ENCODE peak calls at places on chromosomes 7 and 10, in seven cellular contexts. W is spleen, K is body of pancreas, M is testis, O is HCT116, B is sigmoid colon, C is A549. R is an unnamed sample.

GRCh38 chr10:46541735-46542566 is 14.5 kb downstream of the GPRIN2 start:
- DNase-seq in W (peak), O (no peak), M (no peak), K (no peak), B (no peak), C (peak), R (no peak)

GRCh38 chr7:142066536-142066935 is 45.0 kb upstream of the MGAM2 start:
- DNase-seq in B (no peak), O (no peak), W (no peak), C (no peak), M (no peak), K (no peak), R (no peak)

GRCh38 chr7:4815609-4816418 is 40.4 kb downstream of the AP5Z1 start:
- DNase-seq in B (no peak), M (no peak), C (no peak), K (no peak), O (no peak), W (peak), R (no peak)

GRCh38 chr10:35341521-35341920 is 5.2 kb downstream of the CCNY start:
- DNase-seq in O (no peak), M (no peak), C (no peak), B (no peak), K (no peak), W (no peak), R (no peak)

GRCh38 chr7:68321076-68321639 is 1277.1 kb upstream of the AUTS2 start:
- DNase-seq in M (peak), O (no peak), B (peak), K (peak), W (no peak), C (peak), R (no peak)

GRCh38 chr7:157615101-157615817 is 278.5 kb downstream of the DNAJB6 start:
- DNase-seq in M (peak), K (no peak), B (peak), W (no peak), O (no peak), C (no peak), R (no peak)

GRCh38 chr10:79502561-79503309 is 9.6 kb upstream of the EIF5AL1 start:
- DNase-seq in M (peak), K (no peak), O (no peak), B (no peak), C (peak), W (no peak), R (peak)

GRCh38 chr10:102431452-102432124 is 786 bp downstream of the CUEDC2 start:
- DNase-seq in W (no peak), O (no peak), B (no peak), M (no peak), C (peak), K (no peak), R (peak)

GRCh38 chr7:51160990-51161615 is 155.5 kb downstream of the COBL start:
- DNase-seq in B (peak), K (peak), M (peak), O (peak), W (peak), C (peak), R (peak)

GRCh38 chr10:6103591-6103990 is 14.8 kb downstream of the RBM17 start:
- DNase-seq in C (no peak), M (no peak), B (no peak), O (no peak), W (no peak), K (no peak), R (no peak)

GRCh38 chr10:6098156-6098555 is 9.3 kb downstream of the RBM17 start:
- DNase-seq in C (no peak), B (no peak), W (no peak), M (no peak), K (no peak), O (no peak), R (no peak)

GRCh38 chr10:6100370-6100769 is 11.5 kb downstream of the RBM17 start:
- DNase-seq in O (no peak), W (no peak), C (no peak), B (no peak), M (no peak), K (no peak), R (no peak)

GRCh38 chr10:6102128-6102527 is 13.3 kb downstream of the RBM17 start:
- DNase-seq in W (no peak), K (no peak), O (no peak), B (no peak), M (no peak), C (no peak), R (no peak)

GRCh38 chr10:6101181-6101580 is 12.3 kb downstream of the RBM17 start:
- DNase-seq in W (no peak), M (no peak), B (no peak), K (no peak), C (no peak), O (no peak), R (no peak)
- TF ChIP-seq POLR2A in W (no peak), M (no peak), B (no peak), K (no peak), C (no peak), O (no peak), R (no peak)

GRCh38 chr7:25643285-25643684 is 415.0 kb upstream of the NPVF start:
- DNase-seq in K (no peak), C (no peak), W (no peak), O (no peak), M (no peak), B (no peak), R (no peak)

GRCh38 chr7:25642849-25643248 is 414.6 kb upstream of the NPVF start:
- DNase-seq in K (no peak), C (no peak), O (no peak), W (no peak), B (no peak), M (no peak), R (no peak)

GRCh38 chr7:25647872-25648271 is 419.6 kb upstream of the NPVF start:
- DNase-seq in B (no peak), K (no peak), O (no peak), C (no peak), M (no peak), W (no peak), R (no peak)

GRCh38 chr7:25647007-25647406 is 418.7 kb upstream of the NPVF start:
- DNase-seq in B (no peak), W (no peak), O (no peak), M (no peak), K (no peak), C (no peak), R (no peak)

GRCh38 chr7:25643770-25644394 is 415.6 kb upstream of the NPVF start:
- DNase-seq in C (no peak), W (no peak), K (no peak), M (no peak), B (no peak), O (no peak), R (no peak)
- TF ChIP-seq POLR2A in C (no peak), W (no peak), K (no peak), M (no peak), B (no peak), O (no peak), R (no peak)

DNA sequence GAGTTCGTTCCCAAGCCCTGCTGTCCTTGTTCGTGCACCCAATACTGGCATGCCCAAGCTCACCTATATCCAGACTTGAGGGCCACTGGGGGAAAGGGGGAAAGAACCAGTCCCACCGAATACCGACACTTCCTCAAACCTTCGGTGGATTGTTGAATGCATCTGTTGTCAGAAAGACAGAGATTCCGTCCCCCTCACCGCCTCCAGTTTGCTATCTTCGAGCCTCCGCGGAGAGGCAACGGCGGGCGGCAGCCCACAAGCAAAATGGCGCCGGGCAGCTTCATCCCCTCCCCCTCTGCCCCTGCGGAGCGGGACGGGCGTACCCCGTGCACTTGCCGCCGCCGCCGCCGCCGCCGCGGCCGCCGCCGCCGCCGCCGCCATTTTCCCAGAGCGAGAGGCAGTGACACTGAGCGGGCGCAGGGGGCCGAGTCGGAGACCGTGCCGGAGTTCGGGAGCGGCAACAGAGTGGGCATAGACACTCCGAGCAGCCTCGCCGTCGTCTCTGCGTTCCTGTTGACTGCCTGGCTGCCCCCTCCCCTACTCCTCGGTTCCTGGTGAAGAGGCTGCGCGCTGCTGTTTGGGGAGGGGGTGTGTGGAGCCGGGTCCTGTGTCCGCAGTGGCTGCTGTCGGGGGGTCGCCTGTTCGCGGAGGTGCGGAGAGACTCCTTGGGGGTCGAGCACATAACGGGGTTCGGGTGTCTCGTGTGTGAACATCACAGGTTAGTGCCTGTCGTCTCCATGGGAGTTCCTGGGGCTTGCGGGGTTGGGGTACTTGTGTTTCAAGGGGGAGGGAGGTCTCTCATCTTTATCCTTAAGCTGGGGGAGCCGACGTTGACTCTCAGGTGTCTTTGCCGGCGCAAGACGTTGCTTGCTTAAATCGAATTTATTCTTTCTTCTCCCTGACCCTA is at the start of gene KMT2E:
- DNase-seq in C (peak), K (peak), M (peak), O (peak), B (peak), W (peak), R (peak)
- TF ChIP-seq POLR2A in C (peak), K (no peak), M (peak), O (peak), B (no peak), W (no peak), R (peak)

GRCh38 chr10:12130237-12130872 is 878 bp downstream of the SEC61A2 start:
- DNase-seq in B (no peak), K (peak), C (peak), M (peak), W (peak), O (peak), R (peak)

DNA sequence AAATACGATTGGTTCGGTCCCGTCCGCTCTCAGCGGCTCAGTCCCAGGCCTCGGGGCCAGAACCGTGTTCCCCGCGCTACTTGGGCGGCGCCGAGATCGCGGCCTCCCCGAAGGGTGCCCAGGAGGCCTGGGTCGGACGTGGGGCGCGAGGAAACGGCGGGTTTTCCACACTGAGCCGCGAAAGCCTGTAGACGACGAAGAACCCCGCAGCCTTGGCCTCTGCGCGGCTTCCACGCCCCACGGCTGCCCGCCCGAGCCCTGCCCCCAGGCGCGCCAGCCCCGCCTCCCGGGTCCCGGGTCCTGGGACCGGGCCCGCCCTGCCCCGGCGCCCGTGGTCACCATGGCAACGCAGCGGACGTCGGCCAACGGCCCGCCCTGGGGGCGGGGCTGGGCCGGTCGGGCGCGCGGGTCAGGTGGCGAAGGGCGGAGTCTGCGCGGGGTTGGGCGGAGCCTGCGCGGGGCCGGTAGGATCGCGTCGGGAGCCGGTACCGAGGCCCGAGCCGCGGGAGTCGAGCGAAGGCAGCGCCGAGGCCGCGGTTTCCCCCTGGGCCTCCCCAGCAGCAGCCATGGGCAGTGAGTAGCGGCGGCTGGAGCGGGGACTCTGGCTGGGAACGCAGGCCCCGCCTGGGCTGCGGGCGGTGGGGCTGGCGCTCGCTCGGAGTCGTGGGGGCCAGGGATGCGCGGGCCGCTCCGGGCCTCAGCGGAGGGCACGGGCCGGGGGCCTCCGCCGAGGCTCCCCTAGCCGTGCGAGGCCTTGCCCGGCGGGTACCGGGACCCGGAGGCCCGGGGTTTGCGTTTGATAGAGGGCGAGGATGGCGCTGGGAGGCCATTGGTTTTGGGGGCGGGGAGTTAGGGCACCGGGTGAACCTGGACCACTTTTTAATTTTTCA is at the start of gene SEC61A2:
- DNase-seq in B (peak), O (peak), C (peak), W (peak), M (peak), K (peak), R (peak)
- TF ChIP-seq POLR2A in B (peak), O (peak), C (peak), W (no peak), M (no peak), K (peak), R (peak)

R was measured in erythroblast.